ENCODE peak calls at places on chromosome 20, in six cellular contexts. One of them, this sample, is unnamed.

GRCh38 chr20:24979036-24979960 is 13.3 kb downstream of the APMAP start:
- DNase-seq in SK-N-SH: no peak
- DNase-seq in K562: no peak
- DNase-seq in H1: no peak
- DNase-seq in HCT116: no peak
- DNase-seq in HepG2: no peak
- DNase-seq in this sample: no peak

GRCh38 chr20:43389231-43389630 is 68.5 kb upstream of the SRSF6 start:
- DNase-seq in SK-N-SH: no peak
- DNase-seq in K562: no peak
- DNase-seq in H1: no peak
- DNase-seq in HCT116: no peak
- DNase-seq in HepG2: no peak
- DNase-seq in this sample: no peak

GRCh38 chr20:23050847-23051627 is 1.6 kb upstream of the THBD start:
- DNase-seq in SK-N-SH: no peak
- DNase-seq in K562: peak
- DNase-seq in H1: peak
- DNase-seq in HCT116: peak
- DNase-seq in HepG2: no peak
- DNase-seq in this sample: no peak

GRCh38 chr20:52230406-52230805 is 38.8 kb upstream of the ZFP64 start:
- DNase-seq in SK-N-SH: no peak
- DNase-seq in K562: no peak
- DNase-seq in H1: no peak
- DNase-seq in HCT116: no peak
- DNase-seq in HepG2: no peak
- DNase-seq in this sample: no peak

GRCh38 chr20:59692139-59692538 is 87.8 kb downstream of the PHACTR3 start:
- DNase-seq in SK-N-SH: no peak
- DNase-seq in K562: no peak
- DNase-seq in H1: no peak
- DNase-seq in HCT116: no peak
- DNase-seq in HepG2: no peak
- DNase-seq in this sample: no peak

GRCh38 chr20:4956200-4956810 is 45.0 kb downstream of the SLC23A2 start:
- DNase-seq in SK-N-SH: peak
- DNase-seq in K562: peak
- DNase-seq in H1: no peak
- DNase-seq in HCT116: peak
- DNase-seq in HepG2: peak
- DNase-seq in this sample: no peak

GRCh38 chr20:53579581-53580375 is 13.9 kb downstream of the ZNF217 start:
- DNase-seq in SK-N-SH: no peak
- DNase-seq in K562: no peak
- DNase-seq in H1: no peak
- DNase-seq in HCT116: no peak
- DNase-seq in HepG2: peak
- DNase-seq in this sample: no peak

GRCh38 chr20:58813369-58813768 is 37.3 kb downstream of the GNAS-AS1 start:
- DNase-seq in SK-N-SH: no peak
- DNase-seq in K562: no peak
- DNase-seq in H1: no peak
- DNase-seq in HCT116: no peak
- DNase-seq in HepG2: no peak
- DNase-seq in this sample: no peak

GRCh38 chr20:13644010-13644409 is 5.3 kb upstream of the TASP1 start:
- DNase-seq in SK-N-SH: no peak
- DNase-seq in K562: no peak
- DNase-seq in H1: no peak
- DNase-seq in HCT116: no peak
- DNase-seq in HepG2: no peak
- DNase-seq in this sample: no peak

GRCh38 chr20:2759603-2760360 is 40.6 kb downstream of the CPXM1 start:
- DNase-seq in SK-N-SH: no peak
- DNase-seq in K562: no peak
- DNase-seq in H1: no peak
- DNase-seq in HCT116: no peak
- DNase-seq in HepG2: no peak
- DNase-seq in this sample: no peak

GRCh38 chr20:24773751-24774201 is 175.3 kb upstream of the CST7 start:
- DNase-seq in SK-N-SH: no peak
- DNase-seq in K562: no peak
- DNase-seq in H1: no peak
- DNase-seq in HCT116: no peak
- DNase-seq in HepG2: no peak
- DNase-seq in this sample: peak

GRCh38 chr20:45833883-45834796 is 541 bp downstream of the SNX21 start:
- DNase-seq in SK-N-SH: peak
- DNase-seq in K562: peak
- DNase-seq in H1: peak
- DNase-seq in HCT116: no peak
- DNase-seq in HepG2: peak
- DNase-seq in this sample: no peak

GRCh38 chr20:59547596-59547995 is 56.7 kb upstream of the PHACTR3 start:
- DNase-seq in SK-N-SH: no peak
- DNase-seq in K562: no peak
- DNase-seq in H1: no peak
- DNase-seq in HCT116: no peak
- DNase-seq in HepG2: no peak
- DNase-seq in this sample: no peak

GRCh38 chr20:22512911-22513489 is 71.4 kb downstream of the FOXA2 start:
- DNase-seq in SK-N-SH: no peak
- DNase-seq in K562: no peak
- DNase-seq in H1: no peak
- DNase-seq in HCT116: no peak
- DNase-seq in HepG2: no peak
- DNase-seq in this sample: no peak

GRCh38 chr20:60695223-60695622 is 556.8 kb upstream of the CDH4 start:
- DNase-seq in SK-N-SH: no peak
- DNase-seq in K562: no peak
- DNase-seq in H1: no peak
- DNase-seq in HCT116: no peak
- DNase-seq in HepG2: no peak
- DNase-seq in this sample: no peak

GRCh38 chr20:26208296-26209091 is 511.8 kb upstream of the ZNF337 start:
- DNase-seq in SK-N-SH: peak
- DNase-seq in K562: no peak
- DNase-seq in H1: peak
- DNase-seq in HCT116: no peak
- DNase-seq in HepG2: no peak
- DNase-seq in this sample: no peak

GRCh38 chr20:23152308-23152892 is 66.3 kb upstream of the CD93 start:
- DNase-seq in SK-N-SH: no peak
- DNase-seq in K562: peak
- DNase-seq in H1: no peak
- DNase-seq in HCT116: no peak
- DNase-seq in HepG2: peak
- DNase-seq in this sample: no peak

GRCh38 chr20:20713244-20713765 is 861 bp upstream of the RALGAPA2 start:
- DNase-seq in SK-N-SH: peak
- DNase-seq in K562: no peak
- DNase-seq in H1: no peak
- DNase-seq in HCT116: no peak
- DNase-seq in HepG2: peak
- DNase-seq in this sample: no peak

GRCh38 chr20:4555188-4555893 is 166.4 kb upstream of the PRND start:
- DNase-seq in SK-N-SH: no peak
- DNase-seq in K562: no peak
- DNase-seq in H1: no peak
- DNase-seq in HCT116: peak
- DNase-seq in HepG2: no peak
- DNase-seq in this sample: no peak

GRCh38 chr20:61499859-61500258 is 247.8 kb downstream of the CDH4 start:
- DNase-seq in SK-N-SH: no peak
- DNase-seq in K562: no peak
- DNase-seq in H1: no peak
- DNase-seq in HCT116: no peak
- DNase-seq in HepG2: no peak
- DNase-seq in this sample: no peak

GRCh38 chr20:63782051-63782471 is 42.5 kb downstream of the SLC2A4RG start:
- DNase-seq in SK-N-SH: no peak
- DNase-seq in K562: no peak
- DNase-seq in H1: no peak
- DNase-seq in HCT116: peak
- DNase-seq in HepG2: peak
- DNase-seq in this sample: peak

DNA sequence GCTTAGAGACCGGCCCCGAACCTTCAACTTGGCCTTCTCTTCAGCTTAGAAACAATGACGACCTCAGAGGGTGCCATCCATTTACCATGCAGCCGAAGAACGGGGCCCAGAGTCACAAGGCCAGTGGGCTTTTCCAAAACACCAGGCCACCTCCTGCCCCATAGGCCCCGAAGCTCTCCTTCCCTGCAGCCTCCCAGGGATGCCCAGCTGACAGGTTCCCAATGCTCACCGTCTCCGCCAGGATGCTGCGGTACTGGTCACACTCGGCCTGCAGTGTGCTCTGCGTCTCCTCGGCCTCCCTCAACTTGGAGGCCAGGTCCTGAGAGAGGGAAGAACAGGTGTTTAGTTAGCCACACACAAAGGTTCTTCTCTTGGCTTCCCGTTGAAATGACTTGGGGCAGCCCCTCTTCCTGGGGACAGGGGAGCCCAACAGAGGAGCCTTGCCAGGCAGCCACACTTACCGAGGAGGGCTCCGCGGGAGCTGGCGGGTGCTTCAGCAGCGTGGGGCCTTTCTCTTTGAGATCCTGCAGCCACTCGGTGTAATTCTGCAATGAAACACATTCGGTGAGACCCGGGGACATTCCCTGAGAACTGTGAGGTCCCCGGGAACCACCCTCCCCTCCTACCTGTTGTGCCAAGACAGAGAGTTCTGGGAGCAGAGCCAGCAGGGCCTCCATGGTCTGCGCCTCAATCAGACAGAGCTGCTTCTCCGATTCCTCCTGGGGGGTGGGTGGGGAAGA is 51.5 kb downstream of the DSTN start:
- DNase-seq in SK-N-SH: peak
- DNase-seq in K562: no peak
- DNase-seq in H1: no peak
- DNase-seq in HCT116: no peak
- DNase-seq in HepG2: no peak
- DNase-seq in this sample: no peak
- TF ChIP-seq JUND in SK-N-SH: no peak
- TF ChIP-seq JUND in K562: no peak
- TF ChIP-seq JUND in H1: no peak
- TF ChIP-seq JUND in HCT116: no peak
- TF ChIP-seq JUND in HepG2: no peak
- TF ChIP-seq JUND in this sample: no peak

DNA sequence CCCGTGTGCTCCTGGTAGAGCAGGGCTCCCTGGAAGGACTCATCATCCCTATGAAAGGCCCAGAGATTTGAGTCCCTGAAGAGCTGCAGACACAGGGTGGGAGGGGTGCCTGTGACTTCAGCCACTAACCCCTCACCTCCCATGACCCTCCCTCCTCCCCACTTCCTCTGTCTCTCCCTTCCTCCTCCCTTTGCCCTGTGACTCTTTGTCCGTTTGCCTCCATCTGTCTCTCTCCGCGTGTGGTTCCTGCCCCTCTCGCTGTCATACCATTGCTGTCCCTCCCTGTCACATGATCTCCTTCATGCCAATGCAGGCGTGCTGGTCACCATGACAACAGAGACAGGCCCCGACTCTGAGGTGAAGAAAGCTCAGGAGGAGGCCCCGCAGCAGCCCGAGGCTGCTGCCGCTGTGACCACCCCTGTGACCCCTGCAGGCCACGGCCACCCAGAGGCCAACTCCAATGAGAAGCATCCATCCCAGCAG is 19.0 kb downstream of the EPB41L1 start:
- DNase-seq in SK-N-SH: peak
- DNase-seq in K562: peak
- DNase-seq in H1: peak
- DNase-seq in HCT116: no peak
- DNase-seq in HepG2: no peak
- DNase-seq in this sample: no peak
- H2AFZ ChIP-seq in SK-N-SH: no peak
- H2AFZ ChIP-seq in K562: peak
- H2AFZ ChIP-seq in H1: no peak
- H2AFZ ChIP-seq in HCT116: no peak
- H2AFZ ChIP-seq in HepG2: no peak
- H2AFZ ChIP-seq in this sample: no peak

GRCh38 chr20:542777-543368 is 717 bp downstream of the CSNK2A1 start:
- DNase-seq in SK-N-SH: no peak
- DNase-seq in K562: no peak
- DNase-seq in H1: no peak
- DNase-seq in HCT116: no peak
- DNase-seq in HepG2: no peak
- DNase-seq in this sample: no peak
- TF ChIP-seq JUND in SK-N-SH: no peak
- TF ChIP-seq JUND in K562: no peak
- TF ChIP-seq JUND in H1: no peak
- TF ChIP-seq JUND in HCT116: no peak
- TF ChIP-seq JUND in HepG2: no peak
- TF ChIP-seq JUND in this sample: no peak

DNA sequence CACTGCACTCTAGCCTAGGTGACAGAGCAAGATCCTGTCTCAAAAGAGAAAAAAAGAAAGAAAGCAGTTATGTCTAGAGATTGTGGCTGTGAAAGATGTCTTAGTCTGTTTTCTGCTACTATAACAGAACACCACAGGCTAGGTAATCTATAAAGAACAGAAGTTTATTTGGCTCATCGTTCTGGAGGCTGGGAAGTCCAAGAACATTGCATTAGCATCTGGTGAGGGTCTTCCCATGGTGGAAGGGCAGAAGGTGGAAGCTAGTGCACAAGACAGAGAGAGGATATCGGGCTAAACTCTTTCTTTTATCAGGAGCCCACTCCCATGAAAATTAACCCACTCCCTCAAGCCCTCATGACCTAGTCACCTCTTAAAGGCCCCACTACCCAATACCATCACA is 16.2 kb upstream of the RALY start:
- DNase-seq in SK-N-SH: no peak
- DNase-seq in K562: no peak
- DNase-seq in H1: no peak
- DNase-seq in HCT116: no peak
- DNase-seq in HepG2: no peak
- DNase-seq in this sample: no peak
- H2AFZ ChIP-seq in SK-N-SH: no peak
- H2AFZ ChIP-seq in K562: no peak
- H2AFZ ChIP-seq in H1: no peak
- H2AFZ ChIP-seq in HCT116: no peak
- H2AFZ ChIP-seq in HepG2: no peak
- H2AFZ ChIP-seq in this sample: no peak

This sample was measured in GM12878.